ENCODE peak calls at places on chromosomes 12 and 14, in five cellular contexts. R is fibroblast of lung; D is effector memory CD4-positive, alpha-beta T cell; V is OCI-LY7; J is A549. F is an unnamed sample. For H3K4me1, the result is how much of the 10 kb centered on the place peaks cover.

GRCh38 chr12:109357032-109357431 is 9.3 kb downstream of the MYO1H start:
- DNase-seq in R (no peak), D (no peak), V (no peak), J (no peak), F (no peak)

GRCh38 chr14:50320279-50320678 is 8.2 kb downstream of the DMAC2L start:
- DNase-seq in R (peak), D (no peak), V (no peak), J (no peak), F (peak)

GRCh38 chr14:94932589-94932988 is 162.7 kb upstream of the GSC start:
- DNase-seq in R (no peak), D (no peak), V (no peak), J (no peak), F (no peak)

GRCh38 chr14:105299654-105300541 is 903 bp downstream of the BRF1 start:
- DNase-seq in R (peak), D (no peak), V (no peak), J (no peak), F (peak)

GRCh38 chr12:50986961-50987737 is 34.8 kb downstream of the HIGD1C start:
- DNase-seq in R (peak), D (no peak), V (peak), J (no peak), F (peak)

GRCh38 chr12:22284871-22285270 is 49.6 kb downstream of the ST8SIA1 start:
- DNase-seq in R (peak), D (no peak), V (no peak), J (no peak), F (no peak)

GRCh38 chr12:46786774-46787173 is 39.0 kb downstream of the SLC38A4 start:
- DNase-seq in R (peak), D (no peak), V (no peak), J (no peak), F (peak)

GRCh38 chr12:121673013-121673441 is 3.6 kb upstream of the MORN3 start:
- DNase-seq in R (no peak), D (no peak), V (no peak), J (no peak), F (peak)

GRCh38 chr14:24428628-24429394 is 657 bp downstream of the CBLN3 start:
- DNase-seq in R (no peak), D (no peak), V (no peak), J (no peak), F (peak)

GRCh38 chr12:95390192-95390591 is 83.8 kb upstream of the METAP2 start:
- DNase-seq in R (no peak), D (no peak), V (peak), J (no peak), F (no peak)

GRCh38 chr12:98397323-98398105 is 117.9 kb upstream of the TMPO start:
- DNase-seq in R (peak), D (peak), V (peak), J (peak), F (peak)
- H3K4me3 ChIP-seq in R (peak), D (peak), V (peak), J (peak), F (peak)

GRCh38 chr14:22276913-22277816 is 311.9 kb downstream of the DAD1 start:
- DNase-seq in R (peak), D (no peak), V (peak), J (no peak), F (peak)

GRCh38 chr14:22282429-22282828 is 306.6 kb downstream of the DAD1 start:
- DNase-seq in R (no peak), D (no peak), V (peak), J (no peak), F (no peak)

GRCh38 chr14:22283000-22283399 is 306.0 kb downstream of the DAD1 start:
- DNase-seq in R (no peak), D (no peak), V (no peak), J (no peak), F (no peak)

GRCh38 chr14:22280497-22281321 is 308.3 kb downstream of the DAD1 start:
- DNase-seq in R (no peak), D (no peak), V (peak), J (no peak), F (no peak)

DNA sequence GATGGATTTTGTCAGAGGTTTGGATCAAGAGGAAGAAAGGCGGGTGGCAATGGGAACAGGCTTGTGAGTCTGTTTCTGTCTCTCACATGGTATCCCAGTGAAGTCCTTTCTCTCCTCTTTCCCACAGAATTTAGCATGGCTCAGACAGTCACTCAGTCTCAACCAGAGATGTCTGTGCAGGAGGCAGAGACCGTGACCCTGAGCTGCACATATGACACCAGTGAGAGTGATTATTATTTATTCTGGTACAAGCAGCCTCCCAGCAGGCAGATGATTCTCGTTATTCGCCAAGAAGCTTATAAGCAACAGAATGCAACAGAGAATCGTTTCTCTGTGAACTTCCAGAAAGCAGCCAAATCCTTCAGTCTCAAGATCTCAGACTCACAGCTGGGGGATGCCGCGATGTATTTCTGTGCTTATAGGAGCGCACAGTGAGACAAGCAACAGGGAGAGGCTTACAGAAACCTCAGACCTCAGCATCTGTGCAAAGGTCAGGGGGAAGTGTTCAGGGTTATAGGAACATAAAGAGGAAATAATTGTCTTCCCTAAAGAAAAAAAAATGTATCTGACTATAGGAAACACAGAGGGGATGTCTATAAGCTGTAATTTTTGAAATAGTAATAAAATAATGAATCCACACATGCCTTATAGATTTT is 307.6 kb downstream of the DAD1 start:
- DNase-seq in R (no peak), D (no peak), V (peak), J (no peak), F (no peak)
- H3K4me1 ChIP-seq in R (under half), D (under half), V (under half), J (under half), F (under half)

GRCh38 chr12:49706351-49707126 is 666 bp downstream of the FMNL3 start:
- DNase-seq in R (peak), D (no peak), V (peak), J (no peak), F (peak)

GRCh38 chr12:49707127-49707811 is at the start of gene FMNL3:
- DNase-seq in R (peak), D (peak), V (peak), J (peak), F (peak)

GRCh38 chr12:49708851-49709250 is 1.6 kb upstream of the FMNL3 start:
- DNase-seq in R (no peak), D (no peak), V (no peak), J (no peak), F (no peak)

GRCh38 chr12:49705479-49706267 is 1.5 kb downstream of the FMNL3 start:
- DNase-seq in R (peak), D (no peak), V (peak), J (no peak), F (peak)

GRCh38 chr12:49707812-49708147 is 575 bp upstream of the FMNL3 start:
- DNase-seq in R (no peak), D (no peak), V (no peak), J (no peak), F (no peak)
- H3K4me3 ChIP-seq in R (no peak), D (peak), V (peak), J (no peak), F (peak)

GRCh38 chr14:81323094-81323493 is 77.0 kb downstream of the STON2 start:
- DNase-seq in R (no peak), D (no peak), V (no peak), J (no peak), F (no peak)
- H3K4me1 ChIP-seq in R (under half), D (under half), V (under half), J (under half), F (under half)

GRCh38 chr12:25811656-25812126 is 146.8 kb upstream of the RASSF8 start:
- DNase-seq in R (peak), D (no peak), V (no peak), J (peak), F (peak)
- H3K4me3 ChIP-seq in R (no peak), D (no peak), V (no peak), J (no peak), F (peak)

DNA sequence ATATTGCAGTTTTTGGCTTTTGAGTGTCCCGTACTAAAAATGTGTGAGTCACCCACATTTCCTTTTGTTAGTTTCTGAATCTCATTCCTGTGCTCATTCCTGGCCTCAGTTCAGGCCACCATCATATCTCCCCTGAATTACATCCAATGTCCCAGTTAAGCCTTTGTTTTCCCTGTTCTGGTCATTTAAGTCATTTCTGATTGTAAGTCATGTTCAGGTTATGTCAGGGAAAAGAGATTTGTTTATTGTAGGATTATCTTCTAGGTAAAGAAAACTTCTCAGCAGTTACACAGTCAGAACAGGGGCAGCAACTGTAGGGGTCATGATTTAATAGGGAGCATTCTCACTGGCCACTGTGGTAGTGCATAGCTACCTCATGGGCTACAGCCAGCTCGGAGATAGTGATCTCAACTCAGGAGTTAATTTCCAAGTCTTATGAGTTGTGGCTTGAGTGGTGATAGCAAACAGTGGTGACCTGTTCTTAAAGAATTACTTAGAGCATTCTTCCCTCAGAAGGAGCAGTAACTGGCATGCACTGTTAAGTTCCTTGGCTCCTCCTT is 6.7 kb downstream of the DDX47 start:
- DNase-seq in R (peak), D (no peak), V (no peak), J (peak), F (peak)
- H3K4me1 ChIP-seq in R (under half), D (under half), V (under half), J (half or more), F (half or more)